ENCODE peak calls at places on chromosomes 5 and 9, in ten cellular contexts. K is AG04450, T is neural progenitor cell, N is transverse colon, A is A549, B is brain microvascular endothelial cell, P is A673, J is psoas muscle, U is spleen, O is uterus. I is an unnamed sample.

GRCh38 chr5:122101636-122102285 is 23.7 kb upstream of the LOX start:
- DNase-seq in U (no peak), N (no peak), T (peak), A (no peak), K (no peak), P (peak), J (no peak), O (no peak), B (peak), I (no peak)

GRCh38 chr5:41636605-41637004 is 126.2 kb upstream of the PLCXD3 start:
- DNase-seq in K (no peak), U (no peak), N (no peak), B (peak), O (no peak), T (peak), P (peak), A (peak), J (no peak), I (peak)

GRCh38 chr5:177552839-177553455 is 1.4 kb downstream of the FAM193B start:
- DNase-seq in A (no peak), J (no peak), B (no peak), U (peak), N (no peak), P (peak), K (no peak), O (no peak), T (peak), I (no peak)

GRCh38 chr5:143645356-143645755 is 166.6 kb upstream of the HMHB1 start:
- DNase-seq in P (no peak), K (no peak), A (no peak), U (no peak), N (no peak), O (no peak), T (no peak), B (no peak), J (no peak), I (no peak)

GRCh38 chr5:14337603-14338002 is 194.5 kb downstream of the TRIO start:
- DNase-seq in A (no peak), K (no peak), N (no peak), P (no peak), U (no peak), J (no peak), O (no peak), T (no peak), B (no peak), I (no peak)

GRCh38 chr5:141488591-141489478 is at the start of gene PCDHGC5:
- DNase-seq in B (peak), U (no peak), A (no peak), O (peak), K (peak), P (no peak), J (no peak), N (no peak), T (no peak), I (no peak)

GRCh38 chr5:33556330-33557328 is 115.9 kb downstream of the TARS1 start:
- DNase-seq in N (no peak), B (no peak), K (no peak), A (no peak), T (no peak), U (no peak), O (no peak), J (no peak), P (no peak), I (no peak)

GRCh38 chr9:70081120-70081495 is 37.5 kb downstream of the MAMDC2 start:
- DNase-seq in O (peak), A (no peak), T (no peak), K (no peak), B (peak), U (no peak), J (no peak), P (no peak), N (no peak), I (peak)

GRCh38 chr5:103355590-103355989 is 97.0 kb downstream of the MACIR start:
- DNase-seq in K (no peak), U (no peak), O (no peak), B (no peak), T (no peak), J (no peak), A (no peak), P (peak), N (no peak), I (no peak)

GRCh38 chr9:94971378-94972131 is 245.1 kb downstream of the AOPEP start:
- DNase-seq in A (no peak), K (no peak), B (no peak), T (peak), N (no peak), O (no peak), U (no peak), J (no peak), P (no peak), I (peak)

GRCh38 chr9:137277329-137278041 is at the start of gene TOR4A:
- DNase-seq in B (peak), K (peak), O (peak), T (peak), A (peak), N (peak), P (no peak), U (peak), J (peak), I (peak)

GRCh38 chr9:10054456-10054855 is 558.3 kb downstream of the PTPRD start:
- DNase-seq in O (no peak), P (no peak), N (no peak), T (no peak), U (no peak), A (no peak), B (no peak), J (no peak), K (no peak), I (no peak)

GRCh38 chr9:93001036-93001435 is 53.7 kb downstream of the FGD3 start:
- DNase-seq in T (no peak), P (no peak), J (no peak), K (no peak), B (no peak), U (no peak), O (no peak), N (no peak), A (no peak), I (no peak)

GRCh38 chr9:93002700-93003099 is 55.4 kb downstream of the FGD3 start:
- DNase-seq in U (no peak), T (no peak), O (no peak), N (no peak), P (no peak), A (no peak), B (no peak), K (no peak), J (no peak), I (no peak)

GRCh38 chr9:93005876-93006275 is 52.6 kb upstream of the SUSD3 start:
- DNase-seq in B (no peak), K (no peak), O (no peak), P (no peak), T (no peak), A (no peak), J (no peak), U (no peak), N (no peak), I (no peak)

GRCh38 chr9:93004561-93004960 is 53.9 kb upstream of the SUSD3 start:
- DNase-seq in K (no peak), P (no peak), O (no peak), B (no peak), J (no peak), A (no peak), N (no peak), T (no peak), U (no peak), I (no peak)

DNA sequence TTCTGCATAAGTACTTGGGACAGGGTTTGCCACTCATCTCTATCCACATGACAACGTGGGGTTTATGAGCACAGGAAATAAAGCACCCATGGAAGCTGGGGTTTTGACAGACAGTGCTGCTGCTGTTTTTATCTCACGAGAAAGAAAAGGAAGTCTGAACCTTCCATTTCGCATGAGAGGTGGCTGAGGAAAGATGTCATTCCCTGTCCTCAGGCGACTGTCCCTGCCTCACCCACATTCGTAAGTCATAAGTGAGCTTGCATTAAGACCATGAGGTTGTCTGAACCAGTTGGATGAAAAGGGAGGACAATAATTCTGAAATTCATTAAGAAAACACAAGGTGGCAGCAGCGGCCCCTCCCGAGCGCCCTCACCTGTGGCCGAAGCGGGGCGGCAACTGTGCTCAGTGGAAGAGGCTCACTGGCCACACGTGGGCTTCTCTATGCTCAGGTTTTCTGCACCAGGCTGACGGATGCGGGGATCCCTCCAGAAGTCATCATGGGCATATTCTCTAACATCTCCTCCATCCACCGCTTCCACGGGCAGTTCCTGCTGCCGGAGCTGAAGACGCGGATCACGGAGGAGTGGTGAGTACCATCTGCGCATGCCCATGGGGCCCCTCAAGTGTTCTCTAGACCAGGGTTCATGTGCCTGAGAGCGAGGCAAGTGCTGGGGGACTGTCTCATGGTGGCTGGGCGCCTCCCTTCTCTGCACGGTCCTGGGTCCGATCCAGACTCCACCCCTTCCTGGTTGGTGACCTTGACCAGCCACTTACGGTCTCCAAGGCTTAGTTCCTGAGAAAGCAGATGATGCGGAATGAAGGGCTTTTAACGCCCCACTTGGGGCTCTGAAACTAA is 54.7 kb upstream of the SUSD3 start:
- DNase-seq in U (peak), N (peak), K (peak), J (peak), P (peak), A (peak), T (peak), B (peak), O (peak), I (peak)
- H3K4me3 ChIP-seq in U (peak), N (peak), K (no peak), J (peak), P (peak), A (peak), T (no peak), B (no peak), O (no peak), I (no peak)

GRCh38 chr9:127137640-127138360 is 15.4 kb upstream of the ANGPTL2 start:
- DNase-seq in J (peak), O (peak), U (no peak), B (no peak), A (no peak), P (no peak), T (no peak), N (no peak), K (no peak), I (no peak)

GRCh38 chr9:127135056-127135745 is 12.8 kb upstream of the ANGPTL2 start:
- DNase-seq in T (no peak), B (no peak), U (no peak), J (peak), K (no peak), P (no peak), N (no peak), O (peak), A (no peak), I (no peak)

GRCh38 chr9:127138444-127138843 is 16.0 kb upstream of the ANGPTL2 start:
- DNase-seq in K (no peak), O (peak), J (no peak), A (no peak), T (no peak), B (no peak), N (no peak), P (no peak), U (no peak), I (no peak)

GRCh38 chr9:127136880-127137639 is 14.6 kb upstream of the ANGPTL2 start:
- DNase-seq in T (no peak), N (no peak), K (no peak), J (no peak), P (no peak), U (no peak), A (no peak), B (no peak), O (peak), I (no peak)

DNA sequence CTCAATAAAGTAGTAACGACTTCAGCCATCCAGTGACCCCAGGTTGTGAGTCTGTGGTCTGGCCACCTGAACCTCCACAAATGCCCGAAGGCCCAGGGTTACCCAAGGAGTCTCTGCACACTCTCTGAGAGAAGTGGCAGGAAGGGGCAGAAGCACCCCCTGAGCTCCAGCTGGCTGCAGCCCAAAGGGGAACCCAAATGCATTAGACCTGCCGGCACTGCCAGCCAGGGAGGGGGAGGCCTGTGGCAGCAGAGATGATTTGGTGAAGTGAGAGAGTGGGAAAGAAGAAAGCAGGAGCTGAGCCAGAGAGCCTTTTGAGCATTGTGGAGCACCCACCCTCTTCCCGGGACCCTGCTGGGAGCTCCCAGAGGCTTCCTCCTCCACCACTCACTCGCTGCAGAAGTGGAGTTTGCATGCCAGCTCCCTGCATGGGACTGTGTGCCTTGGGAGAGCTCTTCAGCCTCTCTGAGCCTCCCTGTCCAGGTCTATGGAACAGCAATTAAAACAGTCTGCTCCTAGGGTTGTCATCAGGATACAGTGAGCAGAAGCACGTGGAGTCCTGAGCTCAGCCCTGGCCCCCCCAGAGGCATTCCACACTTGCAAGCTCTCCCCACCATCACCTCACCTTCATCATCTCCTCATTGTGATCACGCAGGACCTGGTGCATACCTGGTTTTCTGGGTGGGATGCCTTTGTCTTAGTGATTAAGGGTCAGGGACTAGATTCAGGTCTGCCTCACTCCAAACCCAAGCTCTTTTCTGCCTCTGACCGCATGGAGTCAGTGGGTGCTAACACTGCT is 13.8 kb upstream of the ANGPTL2 start:
- DNase-seq in O (peak), P (no peak), K (no peak), B (no peak), T (no peak), N (no peak), A (no peak), J (peak), U (no peak), I (no peak)
- H3K27ac ChIP-seq in O (peak), P (no peak), K (no peak), B (no peak), T (no peak), N (no peak), A (no peak), J (no peak), U (no peak), I (no peak)

GRCh38 chr5:88863523-88863922 is 19.5 kb downstream of the MEF2C start:
- DNase-seq in K (no peak), P (no peak), O (no peak), A (no peak), J (no peak), T (no peak), B (no peak), N (no peak), U (no peak), I (no peak)
- H3K4me3 ChIP-seq in K (no peak), P (no peak), O (no peak), A (no peak), J (no peak), T (no peak), B (no peak), N (no peak), U (no peak), I (no peak)

GRCh38 chr5:27026059-27026458 is 12.3 kb downstream of the CDH9 start:
- DNase-seq in J (no peak), B (no peak), O (no peak), A (no peak), T (no peak), P (no peak), U (no peak), K (no peak), N (no peak), I (no peak)
- H3K27ac ChIP-seq in J (no peak), B (no peak), O (no peak), A (no peak), T (no peak), P (no peak), U (no peak), K (no peak), N (no peak), I (no peak)

DNA sequence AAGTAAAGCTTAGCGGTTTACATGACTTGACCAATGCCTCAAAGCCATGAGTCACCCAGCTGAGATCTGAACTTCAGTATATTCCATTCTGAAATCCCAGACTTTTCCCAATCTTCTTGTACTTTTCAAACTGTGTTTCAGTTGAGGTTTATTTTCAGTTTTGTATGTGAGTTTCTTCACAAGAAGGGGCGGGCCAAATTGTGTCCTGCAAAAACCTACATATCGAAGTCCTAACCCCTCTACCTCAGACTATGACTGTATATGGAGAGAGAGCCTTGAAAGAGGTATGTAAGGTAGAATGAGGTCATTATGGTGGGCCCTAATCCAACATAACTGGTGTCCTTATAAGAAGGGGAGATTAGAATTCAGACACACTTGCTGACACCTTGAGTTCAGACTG is 665 bp upstream of the TLR4 start:
- DNase-seq in A (no peak), N (no peak), O (no peak), J (no peak), B (peak), P (no peak), K (no peak), U (no peak), T (no peak), I (no peak)
- H3K4me3 ChIP-seq in A (no peak), N (peak), O (peak), J (peak), B (peak), P (no peak), K (no peak), U (peak), T (no peak), I (peak)

I was measured in SJCRH30.